ENCODE peak calls at places on chromosomes 2 and 18, in ten cellular contexts. E is lower leg skin; Q is cardiac muscle cell; K is A549; N is stomach; U is astrocyte of the cerebellum; W is CD8-positive, alpha-beta T cell; C is dorsolateral prefrontal cortex; X is uterus; B is keratinocyte. R is an unnamed sample.

GRCh38 chr18:75293591-75293990 is 83.0 kb downstream of the TSHZ1 start:
- DNase-seq in W (no peak), X (no peak), E (no peak), K (no peak), C (no peak), U (no peak), Q (no peak), N (no peak), B (no peak), R (no peak)

GRCh38 chr2:126668254-126668653 is 12.3 kb downstream of the GYPC start:
- DNase-seq in U (no peak), W (no peak), C (no peak), K (no peak), B (no peak), X (no peak), E (no peak), N (no peak), Q (no peak), R (no peak)

GRCh38 chr2:165434865-165435500 is 34.5 kb upstream of the CSRNP3 start:
- DNase-seq in N (no peak), K (no peak), Q (no peak), X (no peak), B (no peak), W (no peak), E (no peak), U (no peak), C (no peak), R (no peak)

GRCh38 chr18:76687271-76688006 is 134.9 kb upstream of the ZNF236 start:
- DNase-seq in Q (no peak), U (peak; percentile 27), B (no peak), C (no peak), K (no peak), X (peak; percentile 77), W (no peak), N (no peak), E (peak; percentile 82), R (no peak)

GRCh38 chr18:10247402-10248117 is 206.9 kb upstream of the APCDD1 start:
- DNase-seq in U (no peak), E (no peak), B (no peak), N (no peak), Q (peak; percentile 26), C (no peak), K (no peak), X (peak; percentile 61), W (no peak), R (no peak)

GRCh38 chr2:29954316-29954715 is 32.9 kb upstream of the ALK start:
- DNase-seq in Q (no peak), K (no peak), B (no peak), U (no peak), W (no peak), E (no peak), C (no peak), N (no peak), X (no peak), R (no peak)

GRCh38 chr2:229861431-229861830 is 60.4 kb downstream of the TRIP12 start:
- DNase-seq in X (no peak), U (no peak), E (no peak), C (no peak), W (no peak), B (no peak), Q (no peak), K (no peak), N (no peak), R (no peak)

GRCh38 chr2:112195167-112195766 is 57.1 kb downstream of the FBLN7 start:
- DNase-seq in W (no peak), U (no peak), Q (no peak), E (no peak), N (no peak), X (no peak), C (no peak), K (no peak), B (no peak), R (no peak)

GRCh38 chr2:111094686-111095085 is 26.0 kb upstream of the BCL2L11 start:
- DNase-seq in U (no peak), Q (no peak), N (no peak), X (no peak), C (no peak), B (no peak), E (no peak), K (no peak), W (no peak), R (no peak)

GRCh38 chr2:96174251-96175144 is 29.3 kb upstream of the DUSP2 start:
- DNase-seq in X (peak; percentile 40), B (no peak), N (peak; percentile 85), W (peak; percentile 88), C (peak; percentile 78), E (peak; percentile 94), U (no peak), K (peak; percentile 72), Q (peak; percentile 81), R (no peak)

GRCh38 chr2:27742571-27742970 is 28.9 kb upstream of the MRPL33 start:
- DNase-seq in X (no peak), W (no peak), N (no peak), C (no peak), K (no peak), U (no peak), Q (no peak), B (no peak), E (no peak), R (no peak)

GRCh38 chr2:134408386-134408785 is 154.5 kb downstream of the MGAT5 start:
- DNase-seq in Q (no peak), K (no peak), U (no peak), N (no peak), X (no peak), C (no peak), W (no peak), E (no peak), B (no peak), R (no peak)

GRCh38 chr2:121059651-121060649 is 225.1 kb downstream of the TFCP2L1 start:
- DNase-seq in E (no peak), Q (no peak), K (no peak), B (no peak), N (no peak), C (no peak), U (no peak), W (no peak), X (no peak), R (no peak)

DNA sequence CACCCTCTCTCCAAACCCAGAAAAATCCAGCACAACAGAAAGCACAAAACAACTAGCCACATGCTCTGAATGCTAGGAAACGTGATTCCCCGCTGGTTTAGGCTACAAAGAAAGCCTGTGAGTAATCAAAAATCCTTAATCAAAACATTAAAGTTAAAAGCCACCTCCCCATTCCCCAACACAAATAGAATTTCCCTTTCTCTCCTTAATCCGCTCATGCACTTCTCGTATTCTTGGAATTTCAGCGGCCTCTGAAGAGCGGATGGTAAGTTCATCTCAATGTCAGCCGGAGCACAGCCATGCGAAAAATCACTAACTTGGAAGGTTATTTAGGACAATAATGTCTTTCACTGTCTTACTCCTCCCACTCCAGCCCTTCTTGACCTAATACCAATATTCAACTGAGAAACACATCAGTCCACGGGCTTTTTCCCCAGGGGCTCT is 126.7 kb downstream of the OSBPL1A start:
- DNase-seq in U (peak; percentile 24), X (no peak), N (no peak), C (no peak), K (peak; percentile 29), W (no peak), E (no peak), B (no peak), Q (no peak), R (no peak)
- H3K4me3 ChIP-seq in U (peak overlapping the region; percentile 74), X (peak overlapping the region; percentile 68), N (peak overlapping the region; percentile 78), C (peak overlapping the region; percentile 90), K (peak overlapping the region; percentile 80), W (no peak overlapping the region), E (peak overlapping the region; percentile 30), B (peak overlapping the region; percentile 91), Q (peak overlapping the region; percentile 88), R (peak overlapping the region; percentile 81)

GRCh38 chr2:48601349-48601748 is 16.3 kb upstream of the GTF2A1L start:
- DNase-seq in W (no peak), B (no peak), Q (peak; percentile 35), N (no peak), K (peak; percentile 42), X (no peak), U (no peak), E (no peak), C (no peak), R (no peak)
- TF ChIP-seq CTCF in W (no peak), B (peak; percentile 86), Q (peak; percentile 45), N (no peak), K (peak; percentile 45), X (no peak), U (peak; percentile 56), E (no peak), C (peak; percentile 73), R (peak; percentile 35)

GRCh38 chr2:69175795-69176715 is 163.1 kb downstream of the ANTXR1 start:
- DNase-seq in K (no peak), X (no peak), E (no peak), C (no peak), N (no peak), B (no peak), W (no peak), Q (no peak), U (no peak), R (no peak)

GRCh38 chr2:69180974-69181373 is 168.0 kb downstream of the ANTXR1 start:
- DNase-seq in E (peak; percentile 37), K (no peak), W (no peak), U (no peak), B (no peak), X (no peak), Q (no peak), N (no peak), C (no peak), R (no peak)

GRCh38 chr2:69180227-69180626 is 167.2 kb downstream of the ANTXR1 start:
- DNase-seq in U (no peak), N (no peak), W (no peak), B (no peak), C (no peak), K (no peak), E (no peak), Q (no peak), X (no peak), R (no peak)

GRCh38 chr2:69177063-69177771 is 164.2 kb downstream of the ANTXR1 start:
- DNase-seq in U (no peak), E (peak; percentile 88), W (no peak), X (peak; percentile 48), Q (no peak), K (peak; percentile 25), B (no peak), C (no peak), N (peak; percentile 37), R (peak; percentile 81)

GRCh38 chr2:69177785-69178636 is 165.0 kb downstream of the ANTXR1 start:
- DNase-seq in B (peak; percentile 23), U (no peak), W (no peak), K (peak; percentile 93), X (peak; percentile 85), N (peak; percentile 78), C (peak; percentile 71), Q (peak; percentile 41), E (peak; percentile 98), R (no peak)
- H3K4me3 ChIP-seq in B (no peak overlapping the region), U (no peak overlapping the region), W (no peak overlapping the region), K (no peak overlapping the region), X (no peak overlapping the region), N (no peak overlapping the region), C (no peak overlapping the region), Q (no peak overlapping the region), E (no peak overlapping the region), R (no peak overlapping the region)

DNA sequence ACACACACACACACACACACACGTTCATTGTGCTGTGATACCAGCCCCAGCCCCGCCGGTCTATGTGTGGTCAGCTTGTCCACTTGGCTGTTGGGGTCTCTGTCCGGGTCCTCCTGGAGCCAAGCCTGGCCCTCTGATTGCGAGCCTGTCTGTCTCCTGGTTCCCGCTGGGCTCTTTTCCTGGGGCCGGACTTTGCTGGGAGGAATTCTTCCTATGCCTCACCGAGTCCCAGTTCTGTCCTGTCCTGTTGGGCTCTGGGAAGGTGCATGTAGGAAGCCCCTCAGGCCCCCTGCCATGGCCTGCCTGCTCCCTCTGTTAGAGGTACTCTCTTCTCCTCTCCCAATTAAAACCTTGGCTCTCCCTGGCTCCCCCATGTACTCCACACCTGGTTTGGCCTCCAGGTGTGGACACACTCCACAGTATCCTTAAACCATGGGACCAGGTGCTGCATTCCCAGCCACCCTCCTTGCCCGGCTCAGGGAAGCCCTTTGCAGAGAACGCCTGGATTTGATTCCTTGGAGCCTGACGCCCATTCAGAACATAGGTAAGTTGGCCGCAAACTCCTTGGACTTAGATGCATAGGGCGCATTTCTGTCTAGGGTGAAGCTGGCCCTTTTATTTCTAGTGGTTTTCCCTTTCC is 42.3 kb downstream of the CABLES1 start:
- DNase-seq in N (no peak), B (no peak), Q (no peak), C (no peak), X (no peak), U (no peak), K (no peak), W (no peak), E (no peak), R (no peak)
- TF ChIP-seq CTCF in N (no peak), B (no peak), Q (no peak), C (no peak), X (no peak), U (no peak), K (no peak), W (no peak), E (no peak), R (no peak)